ENCODE peak calls at places on chromosome 1, in eight cellular contexts. T, D, J, S, W, A, L and M are unnamed samples. For H3K4me1 and H3K9me3, the result is how much of the 10 kb centered on the place peaks cover.

GRCh38 chr1:27119270-27119618 is 35.7 kb downstream of the SLC9A1 start:
- DNase-seq in T (no peak), D (no peak), J (no peak), S (no peak), W (no peak), A (no peak), L (no peak), M (no peak)

GRCh38 chr1:6599141-6599975 is 3.3 kb downstream of the KLHL21 start:
- DNase-seq in T (no peak), D (no peak), J (no peak), S (peak), W (no peak), A (no peak), L (no peak), M (peak)

GRCh38 chr1:177181631-177182291 is 11.0 kb downstream of the BRINP2 start:
- DNase-seq in T (peak), D (peak), J (peak), S (peak), W (peak), A (peak), L (peak), M (peak)

GRCh38 chr1:94544706-94545490 is 3.3 kb upstream of the F3 start:
- DNase-seq in T (no peak), D (no peak), J (no peak), S (no peak), W (no peak), A (no peak), L (no peak), M (no peak)

GRCh38 chr1:27686223-27686990 is 14.4 kb upstream of the IFI6 start:
- DNase-seq in T (peak), D (peak), J (no peak), S (no peak), W (peak), A (no peak), L (peak), M (peak)

GRCh38 chr1:198605426-198605825 is 33.4 kb upstream of the PTPRC start:
- DNase-seq in T (no peak), D (no peak), J (no peak), S (no peak), W (no peak), A (no peak), L (no peak), M (no peak)

GRCh38 chr1:203408485-203409229 is 57.7 kb upstream of the FMOD start:
- DNase-seq in T (no peak), D (peak), J (peak), S (peak), W (no peak), A (no peak), L (peak), M (peak)

GRCh38 chr1:19648689-19649088 is 4.6 kb downstream of the NBL1 start:
- DNase-seq in T (peak), D (no peak), J (peak), S (peak), W (no peak), A (no peak), L (no peak), M (peak)

GRCh38 chr1:9111957-9112356 is 16.9 kb downstream of the GPR157 start:
- DNase-seq in T (no peak), D (no peak), J (no peak), S (no peak), W (no peak), A (no peak), L (no peak), M (no peak)

GRCh38 chr1:203186446-203187305 is at the start of gene CHI3L1:
- DNase-seq in T (peak), D (no peak), J (peak), S (no peak), W (peak), A (no peak), L (peak), M (no peak)

GRCh38 chr1:25519624-25520023 is 23.8 kb upstream of the LDLRAP1 start:
- DNase-seq in T (no peak), D (no peak), J (no peak), S (no peak), W (no peak), A (no peak), L (no peak), M (no peak)

GRCh38 chr1:93288558-93288957 is 57.1 kb upstream of the DR1 start:
- DNase-seq in T (no peak), D (no peak), J (no peak), S (no peak), W (no peak), A (no peak), L (no peak), M (no peak)

GRCh38 chr1:16607433-16607851 is 5.9 kb downstream of the NBPF1 start:
- DNase-seq in T (peak), D (no peak), J (no peak), S (no peak), W (no peak), A (no peak), L (no peak), M (no peak)

GRCh38 chr1:16605532-16605931 is 7.8 kb downstream of the NBPF1 start:
- DNase-seq in T (peak), D (no peak), J (no peak), S (no peak), W (no peak), A (no peak), L (no peak), M (no peak)

GRCh38 chr1:63327417-63328139 is 5.2 kb downstream of the FOXD3 start:
- DNase-seq in T (peak), D (peak), J (peak), S (peak), W (peak), A (peak), L (peak), M (peak)

GRCh38 chr1:148264374-148265276 is 112.5 kb upstream of the NBPF11 start:
- DNase-seq in T (peak), D (no peak), J (peak), S (no peak), W (no peak), A (peak), L (no peak), M (no peak)

GRCh38 chr1:55938376-55938850 is 641.0 kb downstream of the PLPP3 start:
- DNase-seq in T (no peak), D (no peak), J (no peak), S (no peak), W (no peak), A (peak), L (no peak), M (no peak)

GRCh38 chr1:157107702-157108101 is 8.1 kb upstream of the ETV3L start:
- DNase-seq in T (no peak), D (no peak), J (no peak), S (no peak), W (peak), A (no peak), L (no peak), M (no peak)

GRCh38 chr1:180594723-180595122 is 36.0 kb downstream of the OVAAL start:
- DNase-seq in T (no peak), D (no peak), J (no peak), S (no peak), W (no peak), A (no peak), L (no peak), M (no peak)

GRCh38 chr1:86395771-86396502 is at the start of gene ODF2L:
- DNase-seq in T (peak), D (peak), J (peak), S (peak), W (peak), A (peak), L (peak), M (peak)

GRCh38 chr1:24111998-24112380 is at the start of gene MYOM3:
- DNase-seq in T (peak), D (no peak), J (no peak), S (no peak), W (no peak), A (no peak), L (no peak), M (no peak)

GRCh38 chr1:200979574-200980451 is 43.7 kb downstream of the KIF21B start:
- DNase-seq in T (peak), D (peak), J (peak), S (no peak), W (no peak), A (no peak), L (peak), M (peak)

GRCh38 chr1:234544094-234544579 is 65.2 kb upstream of the TARBP1 start:
- DNase-seq in T (peak), D (peak), J (peak), S (peak), W (no peak), A (peak), L (no peak), M (peak)

GRCh38 chr1:64570267-64570666 is 100.3 kb downstream of the CACHD1 start:
- DNase-seq in T (no peak), D (no peak), J (no peak), S (no peak), W (no peak), A (no peak), L (no peak), M (no peak)

GRCh38 chr1:64574301-64574700 is 104.4 kb downstream of the CACHD1 start:
- DNase-seq in T (no peak), D (no peak), J (no peak), S (no peak), W (no peak), A (no peak), L (no peak), M (no peak)

GRCh38 chr1:64569376-64569775 is 99.4 kb downstream of the CACHD1 start:
- DNase-seq in T (no peak), D (no peak), J (no peak), S (no peak), W (no peak), A (no peak), L (no peak), M (no peak)

DNA sequence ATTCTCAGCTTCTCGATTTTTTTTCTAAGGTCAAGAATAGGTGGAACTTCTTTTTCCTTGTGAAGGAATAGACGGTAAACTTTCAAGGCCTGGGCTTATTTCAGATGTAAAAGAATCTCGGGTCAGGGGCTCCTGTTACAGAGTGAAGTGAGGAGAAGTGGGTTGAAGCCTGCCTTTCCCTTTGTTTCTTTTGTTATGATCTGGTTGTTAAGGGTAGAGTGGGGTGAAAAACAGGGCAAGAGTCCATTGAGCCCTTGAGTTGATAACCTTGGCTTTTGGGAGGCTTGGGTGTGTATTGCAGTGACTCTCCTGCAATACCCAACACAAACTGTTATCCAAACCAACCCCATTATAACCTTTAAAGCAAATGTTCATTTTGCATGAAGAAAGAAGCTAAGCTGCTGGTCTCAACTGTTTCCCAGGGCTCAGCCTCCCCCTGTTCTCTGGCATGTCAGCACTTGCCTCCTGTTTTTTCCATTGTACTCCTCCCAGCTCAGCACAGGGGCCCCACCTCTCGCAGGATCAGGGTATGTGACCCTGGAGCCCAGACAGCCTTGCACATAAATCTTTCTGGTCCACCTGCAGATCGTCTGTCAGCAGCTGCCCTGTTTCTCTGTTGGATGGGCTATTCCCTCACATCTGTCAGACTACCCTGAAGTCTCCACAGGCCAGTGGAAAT is 102.4 kb downstream of the CACHD1 start:
- DNase-seq in T (no peak), D (no peak), J (no peak), S (no peak), W (no peak), A (peak), L (no peak), M (no peak)
- H3K4me1 ChIP-seq in T (under half), D (under half), J (under half), S (under half), W (under half), A (half or more), L (under half), M (under half)

DNA sequence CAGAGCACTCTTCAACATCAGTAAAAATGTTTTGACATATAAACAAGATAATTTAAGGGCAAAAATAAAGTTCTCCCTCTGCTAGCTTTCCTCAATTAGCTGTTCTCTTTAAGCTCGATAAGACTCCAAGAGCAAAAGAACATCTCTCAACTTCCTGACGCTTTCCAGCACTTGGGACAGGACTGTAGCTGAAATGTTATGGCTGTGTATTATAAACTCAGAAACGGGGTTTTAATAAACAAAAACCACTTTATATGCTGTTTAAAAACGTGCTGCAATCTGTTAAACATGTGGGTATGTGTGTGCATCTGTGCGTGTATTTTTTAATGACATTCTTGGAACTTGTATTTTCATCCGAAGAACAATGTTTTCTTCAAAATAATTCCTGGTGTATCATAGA is 71.5 kb upstream of the RGS2 start:
- DNase-seq in T (no peak), D (no peak), J (no peak), S (no peak), W (no peak), A (no peak), L (no peak), M (no peak)
- H3K9me3 ChIP-seq in T (under half), D (under half), J (under half), S (under half), W (under half), A (under half), L (under half), M (under half)

DNA sequence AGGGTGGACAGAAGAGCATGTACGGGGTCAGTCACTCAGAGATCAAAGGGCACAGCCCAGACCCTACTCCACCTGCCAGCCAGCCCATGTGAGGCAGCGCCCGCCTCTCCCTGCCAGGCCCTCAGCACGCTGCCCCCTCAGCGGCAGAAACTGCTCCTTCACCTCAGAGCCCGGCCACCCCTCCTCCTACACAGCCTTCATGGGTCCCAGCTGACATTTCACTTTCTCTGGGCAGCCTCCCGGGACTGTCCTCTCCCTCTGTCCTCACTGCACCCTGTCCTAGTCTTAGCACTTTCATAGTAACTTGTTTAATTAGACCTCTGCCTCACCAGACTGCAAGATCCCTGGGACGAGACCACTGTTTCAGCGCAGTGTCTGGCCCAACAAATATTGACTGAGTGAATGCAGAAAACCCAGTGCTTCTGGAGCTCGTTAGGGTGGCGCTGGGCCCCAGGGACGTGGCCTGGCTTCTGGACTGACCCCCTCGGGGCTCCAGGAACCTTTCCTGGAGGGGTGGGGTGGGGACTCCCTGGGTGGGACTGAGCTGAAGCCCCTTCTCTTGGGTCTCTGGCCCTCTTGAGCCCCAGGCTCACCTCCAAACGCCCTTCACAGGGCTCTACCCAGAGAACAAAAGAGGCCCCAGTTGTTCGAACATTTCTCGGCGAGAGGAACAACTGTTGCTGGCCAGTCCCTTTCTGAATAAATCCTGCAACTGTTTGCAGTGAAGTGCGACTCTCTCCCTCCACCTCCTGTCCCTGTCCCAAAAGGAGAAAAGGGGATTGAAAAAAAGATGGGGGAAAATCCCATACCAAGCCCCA is 114.9 kb downstream of the CASZ1 start:
- DNase-seq in T (no peak), D (no peak), J (no peak), S (no peak), W (no peak), A (peak), L (no peak), M (no peak)
- H3K27ac ChIP-seq in T (peak), D (peak), J (no peak), S (peak), W (peak), A (peak), L (peak), M (no peak)

GRCh38 chr1:3463013-3463385 is 8.5 kb downstream of the ARHGEF16 start:
- DNase-seq in T (no peak), D (no peak), J (no peak), S (peak), W (peak), A (no peak), L (peak), M (no peak)
- H3K4me1 ChIP-seq in T (under half), D (under half), J (under half), S (under half), W (under half), A (under half), L (under half), M (under half)

GRCh38 chr1:226956942-226957713 is 17.0 kb downstream of the COQ8A start:
- DNase-seq in T (peak), D (no peak), J (no peak), S (no peak), W (no peak), A (no peak), L (no peak), M (no peak)
- H3K9me3 ChIP-seq in T (under half), D (under half), J (under half), S (under half), W (under half), A (under half), L (under half), M (under half)